ENCODE peak calls at places on chromosome 4, in five cellular contexts. One of them, this sample, is unnamed.

GRCh38 chr4:76640252-76640925 is 205.4 kb downstream of the SHROOM3 start:
- DNase-seq in PC-3: no peak
- DNase-seq in stomach: peak; percentile 75
- DNase-seq in CD8-positive, alpha-beta T cell: no peak
- DNase-seq in cardiac muscle cell: no peak
- DNase-seq in this sample: no peak

GRCh38 chr4:7663075-7663541 is 228.4 kb upstream of the PSAPL1 start:
- DNase-seq in PC-3: no peak
- DNase-seq in cardiac muscle cell: no peak
- DNase-seq in CD8-positive, alpha-beta T cell: no peak
- DNase-seq in stomach: no peak
- DNase-seq in this sample: no peak

GRCh38 chr4:72567821-72568620 is 1.0 kb downstream of the ADAMTS3 start:
- DNase-seq in stomach: peak; percentile 40
- DNase-seq in PC-3: peak; percentile 96
- DNase-seq in CD8-positive, alpha-beta T cell: no peak
- DNase-seq in cardiac muscle cell: peak; percentile 93
- DNase-seq in this sample: peak; percentile 58

GRCh38 chr4:106587558-106587957 is 219.0 kb upstream of the GIMD1 start:
- DNase-seq in stomach: no peak
- DNase-seq in PC-3: peak; percentile 80
- DNase-seq in cardiac muscle cell: peak; percentile 40
- DNase-seq in CD8-positive, alpha-beta T cell: no peak
- DNase-seq in this sample: no peak

GRCh38 chr4:168019921-168020320 is 72.4 kb upstream of the ANXA10 start:
- DNase-seq in cardiac muscle cell: no peak
- DNase-seq in CD8-positive, alpha-beta T cell: no peak
- DNase-seq in stomach: no peak
- DNase-seq in PC-3: no peak
- DNase-seq in this sample: no peak

GRCh38 chr4:102308032-102308799 is 37.1 kb downstream of the SLC39A8 start:
- DNase-seq in stomach: no peak
- DNase-seq in PC-3: no peak
- DNase-seq in cardiac muscle cell: peak; percentile 27
- DNase-seq in CD8-positive, alpha-beta T cell: no peak
- DNase-seq in this sample: no peak

GRCh38 chr4:5186584-5187170 is 135.4 kb downstream of the STK32B start:
- DNase-seq in PC-3: no peak
- DNase-seq in cardiac muscle cell: no peak
- DNase-seq in CD8-positive, alpha-beta T cell: no peak
- DNase-seq in stomach: no peak
- DNase-seq in this sample: no peak

GRCh38 chr4:26885912-26886274 is 25.3 kb downstream of the STIM2 start:
- DNase-seq in PC-3: no peak
- DNase-seq in stomach: no peak
- DNase-seq in CD8-positive, alpha-beta T cell: peak; percentile 39
- DNase-seq in cardiac muscle cell: no peak
- DNase-seq in this sample: no peak

GRCh38 chr4:92791876-92792490 is 488.2 kb downstream of the GRID2 start:
- DNase-seq in stomach: no peak
- DNase-seq in CD8-positive, alpha-beta T cell: no peak
- DNase-seq in cardiac muscle cell: no peak
- DNase-seq in PC-3: no peak
- DNase-seq in this sample: no peak

GRCh38 chr4:16082424-16083216 is 1.2 kb downstream of the PROM1 start:
- DNase-seq in CD8-positive, alpha-beta T cell: no peak
- DNase-seq in cardiac muscle cell: peak; percentile 16
- DNase-seq in PC-3: no peak
- DNase-seq in stomach: no peak
- DNase-seq in this sample: peak; percentile 54

GRCh38 chr4:88187766-88188165 is 29.3 kb upstream of the ABCG2 start:
- DNase-seq in stomach: no peak
- DNase-seq in cardiac muscle cell: no peak
- DNase-seq in CD8-positive, alpha-beta T cell: no peak
- DNase-seq in PC-3: no peak
- DNase-seq in this sample: no peak

GRCh38 chr4:1975880-1976279 is 32.9 kb downstream of the NELFA start:
- DNase-seq in cardiac muscle cell: no peak
- DNase-seq in stomach: no peak
- DNase-seq in CD8-positive, alpha-beta T cell: no peak
- DNase-seq in PC-3: no peak
- DNase-seq in this sample: no peak
- H3K36me3 ChIP-seq in cardiac muscle cell: peaks cover 44% of the 10 kb centered on the region
- H3K36me3 ChIP-seq in stomach: peaks cover 38% of the 10 kb centered on the region
- H3K36me3 ChIP-seq in CD8-positive, alpha-beta T cell: peaks cover 5% of the 10 kb centered on the region
- H3K36me3 ChIP-seq in PC-3: peaks cover 9% of the 10 kb centered on the region
- H3K36me3 ChIP-seq in this sample: peaks cover 6% of the 10 kb centered on the region

DNA sequence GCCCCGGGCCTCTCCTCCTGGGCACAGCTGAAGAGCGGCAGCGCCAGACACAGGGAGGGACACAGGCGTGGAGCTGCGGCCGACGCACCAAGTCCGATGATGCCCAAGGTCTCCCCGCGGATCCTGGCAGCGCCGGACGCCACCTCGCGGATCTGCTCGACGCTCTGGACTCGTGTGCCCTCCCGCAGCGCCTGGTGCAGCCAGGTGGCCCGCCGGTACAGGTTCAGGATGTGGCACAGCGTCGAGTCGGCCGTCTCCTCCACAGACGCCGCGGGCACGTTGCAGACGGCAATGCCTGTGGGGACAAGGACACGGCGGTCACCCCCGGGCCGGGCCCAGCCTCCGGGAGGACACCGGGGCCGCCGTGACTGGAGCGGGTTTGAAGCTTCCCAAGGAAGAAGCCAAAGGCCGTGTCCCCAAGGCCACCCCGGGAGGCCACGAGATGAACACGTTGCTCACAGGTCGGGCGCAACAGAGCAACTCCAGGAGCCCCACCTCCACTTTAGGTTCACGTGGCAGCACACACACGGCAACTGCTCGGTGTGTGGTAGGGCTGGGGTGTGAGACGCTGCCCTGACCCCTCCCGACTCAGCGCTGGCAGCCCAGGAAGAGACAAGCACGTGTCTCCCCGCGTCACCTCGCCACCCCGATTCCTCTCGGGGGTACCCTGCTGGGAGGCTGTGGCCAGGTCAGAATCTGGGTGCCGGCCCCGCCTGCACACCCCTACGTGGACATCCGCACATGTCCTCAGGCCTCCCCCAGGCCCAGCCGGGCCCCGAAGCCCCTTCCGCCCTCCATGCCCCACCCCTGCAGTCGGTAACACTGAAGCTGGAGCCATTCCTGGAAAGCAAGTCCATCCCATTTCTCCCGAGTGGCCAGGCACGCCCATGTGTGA is 23.4 kb downstream of the CTBP1 start:
- DNase-seq in stomach: no peak
- DNase-seq in cardiac muscle cell: no peak
- DNase-seq in CD8-positive, alpha-beta T cell: no peak
- DNase-seq in PC-3: no peak
- DNase-seq in this sample: no peak
- H3K36me3 ChIP-seq in stomach: peaks cover 74% of the 10 kb centered on the region
- H3K36me3 ChIP-seq in cardiac muscle cell: peaks cover 40% of the 10 kb centered on the region
- H3K36me3 ChIP-seq in CD8-positive, alpha-beta T cell: peaks cover 42% of the 10 kb centered on the region
- H3K36me3 ChIP-seq in PC-3: peaks cover 8% of the 10 kb centered on the region
- H3K36me3 ChIP-seq in this sample: no peaks in the 10 kb centered on the region

GRCh38 chr4:1090036-1090435 is 23.3 kb downstream of the RNF212 start:
- DNase-seq in cardiac muscle cell: no peak
- DNase-seq in PC-3: no peak
- DNase-seq in CD8-positive, alpha-beta T cell: no peak
- DNase-seq in stomach: no peak
- DNase-seq in this sample: no peak
- H3K36me3 ChIP-seq in cardiac muscle cell: no peaks in the 10 kb centered on the region
- H3K36me3 ChIP-seq in PC-3: no peaks in the 10 kb centered on the region
- H3K36me3 ChIP-seq in CD8-positive, alpha-beta T cell: no peaks in the 10 kb centered on the region
- H3K36me3 ChIP-seq in stomach: no peaks in the 10 kb centered on the region
- H3K36me3 ChIP-seq in this sample: no peaks in the 10 kb centered on the region

DNA sequence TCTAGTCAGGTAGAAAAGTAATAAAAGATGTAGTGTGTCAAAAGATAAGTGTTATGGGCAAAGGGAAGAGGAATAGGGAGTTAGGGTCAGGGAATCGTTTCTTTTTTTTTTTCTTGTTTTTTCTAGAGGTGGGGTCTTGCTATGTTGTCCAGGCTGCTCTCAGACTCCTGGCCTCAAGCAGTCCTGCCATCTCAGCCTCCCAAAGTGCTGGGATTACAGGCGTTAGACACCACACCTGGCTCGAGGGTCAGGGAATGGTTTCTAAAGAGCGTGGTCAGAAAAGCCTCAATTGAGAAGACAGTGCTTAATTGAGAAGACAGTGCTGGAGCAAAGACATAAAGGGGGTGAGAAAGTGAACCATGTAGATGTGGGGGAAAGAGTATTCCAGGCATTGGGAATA is 19.1 kb downstream of the SMARCAD1 start:
- DNase-seq in stomach: no peak
- DNase-seq in cardiac muscle cell: no peak
- DNase-seq in PC-3: no peak
- DNase-seq in CD8-positive, alpha-beta T cell: no peak
- DNase-seq in this sample: no peak
- H3K36me3 ChIP-seq in stomach: no peaks in the 10 kb centered on the region
- H3K36me3 ChIP-seq in cardiac muscle cell: peaks cover 5% of the 10 kb centered on the region
- H3K36me3 ChIP-seq in PC-3: peaks cover 9% of the 10 kb centered on the region
- H3K36me3 ChIP-seq in CD8-positive, alpha-beta T cell: no peaks in the 10 kb centered on the region
- H3K36me3 ChIP-seq in this sample: no peaks in the 10 kb centered on the region

GRCh38 chr4:38691251-38692008 is 27.4 kb downstream of the KLF3 start:
- DNase-seq in PC-3: no peak
- DNase-seq in stomach: no peak
- DNase-seq in CD8-positive, alpha-beta T cell: no peak
- DNase-seq in cardiac muscle cell: peak; percentile 88
- DNase-seq in this sample: no peak

GRCh38 chr4:38695844-38696243 is 31.8 kb downstream of the KLF3 start:
- DNase-seq in CD8-positive, alpha-beta T cell: no peak
- DNase-seq in cardiac muscle cell: no peak
- DNase-seq in PC-3: no peak
- DNase-seq in stomach: no peak
- DNase-seq in this sample: no peak

GRCh38 chr4:38694330-38694729 is 30.3 kb downstream of the KLF3 start:
- DNase-seq in stomach: no peak
- DNase-seq in cardiac muscle cell: no peak
- DNase-seq in CD8-positive, alpha-beta T cell: no peak
- DNase-seq in PC-3: no peak
- DNase-seq in this sample: no peak

GRCh38 chr4:38692421-38692820 is 28.4 kb downstream of the KLF3 start:
- DNase-seq in PC-3: no peak
- DNase-seq in stomach: no peak
- DNase-seq in CD8-positive, alpha-beta T cell: no peak
- DNase-seq in cardiac muscle cell: no peak
- DNase-seq in this sample: no peak

DNA sequence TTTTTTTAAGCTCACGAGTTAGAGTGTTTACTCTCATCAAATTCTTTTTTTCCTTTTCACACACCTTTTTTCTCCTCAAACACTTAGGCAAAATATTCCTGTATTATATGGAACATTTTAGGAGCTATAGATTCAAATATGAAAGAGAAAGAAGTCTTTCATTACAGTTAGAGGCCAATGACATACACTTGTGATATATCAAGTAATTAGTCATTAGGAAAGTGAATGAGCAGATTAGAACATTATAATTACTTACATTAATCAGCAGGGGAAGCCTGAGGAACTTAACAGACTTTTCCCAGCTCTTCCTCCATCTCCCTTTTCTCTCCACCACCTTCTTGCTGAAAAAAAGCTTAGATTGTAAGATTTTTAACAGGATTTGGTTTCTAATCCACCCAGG is 29.5 kb downstream of the KLF3 start:
- DNase-seq in cardiac muscle cell: no peak
- DNase-seq in stomach: no peak
- DNase-seq in PC-3: no peak
- DNase-seq in CD8-positive, alpha-beta T cell: no peak
- DNase-seq in this sample: no peak
- H3K36me3 ChIP-seq in cardiac muscle cell: peaks cover 42% of the 10 kb centered on the region
- H3K36me3 ChIP-seq in stomach: peaks cover 51% of the 10 kb centered on the region
- H3K36me3 ChIP-seq in PC-3: peaks cover 66% of the 10 kb centered on the region
- H3K36me3 ChIP-seq in CD8-positive, alpha-beta T cell: peaks cover 64% of the 10 kb centered on the region
- H3K36me3 ChIP-seq in this sample: no peaks in the 10 kb centered on the region

GRCh38 chr4:173124209-173124865 is 44.3 kb upstream of the GALNT7 start:
- DNase-seq in stomach: no peak
- DNase-seq in CD8-positive, alpha-beta T cell: no peak
- DNase-seq in cardiac muscle cell: no peak
- DNase-seq in PC-3: no peak
- DNase-seq in this sample: no peak
- H3K36me3 ChIP-seq in stomach: no peaks in the 10 kb centered on the region
- H3K36me3 ChIP-seq in CD8-positive, alpha-beta T cell: no peaks in the 10 kb centered on the region
- H3K36me3 ChIP-seq in cardiac muscle cell: no peaks in the 10 kb centered on the region
- H3K36me3 ChIP-seq in PC-3: no peaks in the 10 kb centered on the region
- H3K36me3 ChIP-seq in this sample: no peaks in the 10 kb centered on the region

DNA sequence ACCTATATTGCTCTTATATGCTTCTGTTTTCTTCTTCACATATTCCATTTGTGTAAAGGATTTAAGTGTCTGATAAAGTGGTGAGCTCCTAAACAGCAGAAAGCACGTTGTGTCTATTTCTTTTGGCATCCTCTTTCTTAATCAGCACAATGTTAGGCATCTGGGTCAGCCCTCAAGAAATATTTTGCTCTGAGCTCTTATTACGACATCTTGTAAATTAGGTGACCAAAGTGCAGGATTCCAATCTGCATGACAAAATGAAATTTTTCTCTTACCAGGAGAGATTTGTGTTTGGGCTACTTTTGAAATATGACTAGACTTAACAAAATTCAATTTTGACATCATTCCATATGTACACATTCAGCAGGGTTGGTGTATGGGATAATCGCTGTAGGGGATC is 210.0 kb upstream of the IGFBP7 start:
- DNase-seq in CD8-positive, alpha-beta T cell: no peak
- DNase-seq in cardiac muscle cell: no peak
- DNase-seq in stomach: no peak
- DNase-seq in PC-3: no peak
- DNase-seq in this sample: no peak
- H3K36me3 ChIP-seq in CD8-positive, alpha-beta T cell: no peaks in the 10 kb centered on the region
- H3K36me3 ChIP-seq in cardiac muscle cell: no peaks in the 10 kb centered on the region
- H3K36me3 ChIP-seq in stomach: no peaks in the 10 kb centered on the region
- H3K36me3 ChIP-seq in PC-3: no peaks in the 10 kb centered on the region
- H3K36me3 ChIP-seq in this sample: no peaks in the 10 kb centered on the region

DNA sequence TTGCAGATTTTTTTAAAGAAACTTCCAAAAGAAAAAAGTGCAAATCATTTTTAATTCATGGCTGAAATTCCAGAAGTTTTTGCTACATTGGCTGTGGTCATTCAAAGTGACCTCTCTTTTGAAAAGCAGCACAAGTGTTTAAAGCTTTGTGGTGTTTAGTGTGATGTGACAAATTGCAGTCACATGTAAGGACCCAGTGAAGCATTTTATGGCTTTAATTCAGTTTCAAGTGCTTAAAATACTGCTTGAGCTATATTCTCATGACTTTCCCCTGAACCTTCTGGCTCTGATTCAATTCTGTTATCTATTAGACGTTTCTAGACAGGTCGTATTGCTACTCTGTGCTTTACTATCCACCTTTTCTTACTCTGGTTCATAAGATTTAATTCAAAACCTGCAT is 105.7 kb downstream of the FAT4 start:
- DNase-seq in PC-3: no peak
- DNase-seq in stomach: no peak
- DNase-seq in CD8-positive, alpha-beta T cell: no peak
- DNase-seq in cardiac muscle cell: no peak
- DNase-seq in this sample: no peak
- H3K36me3 ChIP-seq in PC-3: no peaks in the 10 kb centered on the region
- H3K36me3 ChIP-seq in stomach: no peaks in the 10 kb centered on the region
- H3K36me3 ChIP-seq in CD8-positive, alpha-beta T cell: no peaks in the 10 kb centered on the region
- H3K36me3 ChIP-seq in cardiac muscle cell: no peaks in the 10 kb centered on the region
- H3K36me3 ChIP-seq in this sample: peaks cover 3% of the 10 kb centered on the region

DNA sequence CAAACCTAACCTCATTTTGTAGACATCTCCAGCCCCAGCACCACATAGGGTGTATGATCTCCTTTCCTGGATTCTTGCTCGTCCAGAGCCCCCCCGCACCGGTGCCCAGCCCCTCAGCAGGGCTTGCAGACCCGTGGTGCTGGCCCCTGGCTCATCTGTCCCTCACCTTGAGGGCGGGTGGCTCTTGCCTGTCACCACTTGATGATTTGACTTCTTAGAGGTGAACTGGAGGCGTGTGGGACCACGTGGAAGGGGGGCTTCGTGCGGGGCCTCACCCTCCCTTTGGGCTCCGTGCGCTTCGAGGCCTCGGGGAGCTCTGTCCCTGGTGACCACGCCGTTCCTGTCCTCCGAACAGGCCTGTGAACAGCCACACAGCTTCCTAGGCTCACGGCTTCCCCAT is 15.5 kb downstream of the UVSSA start:
- DNase-seq in cardiac muscle cell: no peak
- DNase-seq in stomach: no peak
- DNase-seq in PC-3: no peak
- DNase-seq in CD8-positive, alpha-beta T cell: no peak
- DNase-seq in this sample: no peak
- H3K36me3 ChIP-seq in cardiac muscle cell: no peaks in the 10 kb centered on the region
- H3K36me3 ChIP-seq in stomach: peaks cover 18% of the 10 kb centered on the region
- H3K36me3 ChIP-seq in PC-3: no peaks in the 10 kb centered on the region
- H3K36me3 ChIP-seq in CD8-positive, alpha-beta T cell: peaks cover 4% of the 10 kb centered on the region
- H3K36me3 ChIP-seq in this sample: no peaks in the 10 kb centered on the region